ENCODE peak calls at places on chromosomes 16 and 17, in four cellular contexts. F, L, N and V are unnamed samples.
A peak's percentile ranks its signal among the peaks of the same experiment; 100 is the strongest.

GRCh38 chr16:3188675-3188924 is 596 bp downstream of the OR1F1 start:
- DNase-seq in F (no peak), N (no peak), L (no peak), V (no peak)

GRCh38 chr16:84559311-84559932 is 55.0 kb upstream of the MEAK7 start:
- DNase-seq in L (no peak), F (no peak), N (no peak), V (no peak)

GRCh38 chr16:56609463-56609921 is 1.1 kb downstream of the MT2A start:
- DNase-seq in N (no peak), F (no peak), L (peak; percentile 60), V (no peak)

GRCh38 chr17:69588739-69589334 is 174.3 kb downstream of the MAP2K6 start:
- DNase-seq in N (no peak), L (no peak), F (no peak), V (no peak)

GRCh38 chr17:51165680-51166197 is 472 bp upstream of the NME2 start:
- DNase-seq in N (peak; percentile 93), F (no peak), L (peak; percentile 31), V (no peak)

GRCh38 chr17:40175928-40176327 is 1.3 kb upstream of the RAPGEFL1 start:
- DNase-seq in F (no peak), N (no peak), L (no peak), V (no peak)

GRCh38 chr17:41324180-41325075 is 8.9 kb upstream of the KRTAP17-1 start:
- DNase-seq in F (peak; percentile 39), N (no peak), L (no peak), V (no peak)

GRCh38 chr17:69809331-69809730 is 265.7 kb upstream of the KCNJ16 start:
- DNase-seq in F (no peak), L (no peak), N (no peak), V (no peak)

GRCh38 chr16:30335598-30336474 is 19.3 kb downstream of the CD2BP2 start:
- DNase-seq in L (no peak), F (no peak), N (no peak), V (no peak)

GRCh38 chr16:77376358-77376757 is 58.5 kb downstream of the ADAMTS18 start:
- DNase-seq in L (no peak), N (no peak), F (no peak), V (no peak)

GRCh38 chr16:2046889-2047329 is 725 bp downstream of the NTHL1 start:
- DNase-seq in F (no peak), N (no peak), L (peak; percentile 11), V (no peak)

GRCh38 chr16:88283596-88283995 is 99.2 kb upstream of the ZNF469 start:
- DNase-seq in F (no peak), N (no peak), L (no peak), V (no peak)

GRCh38 chr16:88284626-88285513 is 97.9 kb upstream of the ZNF469 start:
- DNase-seq in L (no peak), F (no peak), N (peak; percentile 33), V (no peak)

GRCh38 chr16:88285514-88285822 is 97.3 kb upstream of the ZNF469 start:
- DNase-seq in F (no peak), L (no peak), N (no peak), V (no peak)

GRCh38 chr16:88282221-88283041 is 100.3 kb upstream of the ZNF469 start:
- DNase-seq in N (peak; percentile 82), F (no peak), L (no peak), V (no peak)

DNA sequence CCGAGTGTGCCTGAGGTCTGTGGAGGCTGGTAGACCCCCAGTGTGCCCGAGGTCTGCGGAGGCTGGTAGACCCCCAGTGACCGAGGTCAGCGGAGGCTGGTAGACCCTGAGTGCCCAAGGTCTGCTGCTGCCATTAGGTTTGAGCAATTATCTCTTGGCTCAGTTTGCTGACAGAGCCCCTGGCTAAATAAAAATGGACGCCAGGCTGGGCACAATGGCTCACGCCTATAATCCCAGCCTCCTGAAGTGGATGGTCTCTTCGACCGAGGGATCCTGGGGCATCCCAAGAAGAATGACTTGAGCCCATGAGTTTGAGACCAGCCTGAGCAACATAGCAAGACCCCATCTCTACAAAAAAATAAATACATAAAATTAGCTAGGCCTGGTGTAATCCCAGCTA is 98.7 kb upstream of the ZNF469 start:
- DNase-seq in L (no peak), F (no peak), N (no peak), V (no peak)
- H3K9me3 ChIP-seq in L (no peaks in the 10 kb centered on the region), F (no peaks in the 10 kb centered on the region), N (no peaks in the 10 kb centered on the region), V (peaks cover 4% of the 10 kb centered on the region)

GRCh38 chr17:13931111-13931526 is 138.2 kb upstream of the COX10 start:
- DNase-seq in N (no peak), L (no peak), F (no peak), V (no peak)
- H3K4me3 ChIP-seq in N (no peak overlapping the region), L (no peak overlapping the region), F (no peak overlapping the region), V (no peak overlapping the region)

GRCh38 chr16:68563631-68564366 is 24.7 kb downstream of the ZFP90 start:
- DNase-seq in N (no peak), F (no peak), L (no peak), V (no peak)

GRCh38 chr16:68564367-68564985 is 25.4 kb downstream of the ZFP90 start:
- DNase-seq in F (peak; percentile 1), N (no peak), L (no peak), V (no peak)
- H3K9me3 ChIP-seq in F (peaks cover 43% of the 10 kb centered on the region), N (peaks cover 67% of the 10 kb centered on the region), L (peaks cover 31% of the 10 kb centered on the region), V (no peaks in the 10 kb centered on the region)

GRCh38 chr17:50129303-50129945 is 536 bp downstream of the SAMD14 start:
- DNase-seq in N (peak; percentile 83), L (no peak), F (no peak), V (no peak)

GRCh38 chr17:50127661-50128361 is 2.1 kb downstream of the SAMD14 start:
- DNase-seq in L (no peak), N (no peak), F (no peak), V (no peak)

GRCh38 chr17:50130778-50131317 is 888 bp upstream of the SAMD14 start:
- DNase-seq in N (peak; percentile 63), F (no peak), L (no peak), V (no peak)

GRCh38 chr17:50129946-50130777 is at the start of gene SAMD14:
- DNase-seq in F (no peak), L (no peak), N (peak; percentile 61), V (no peak)

GRCh38 chr17:50128441-50129302 is 1.3 kb downstream of the SAMD14 start:
- DNase-seq in N (peak; percentile 82), F (no peak), L (no peak), V (no peak)
- H3K4me3 ChIP-seq in N (peak overlapping the region; percentile 66), F (peak overlapping the region; percentile 33), L (peak overlapping the region; percentile 74), V (peak overlapping the region; percentile 44)